ENCODE peak calls at places on chromosomes 7 and 10, in eight cellular contexts. V is activated CD8-positive, alpha-beta T cell treated with anti-CD3 and anti-CD28 coated beads for 36 hours; S is neural progenitor cell; H is GM23338; G is progenitor cell of endocrine pancreas; F is vagina; Y is AG09309; W is heart right ventricle. J is an unnamed sample.

GRCh38 chr10:118472415-118472814 is 123.0 kb downstream of the PRLHR start:
- DNase-seq in V (no peak), S (no peak), H (no peak), G (no peak), F (no peak), Y (no peak), W (no peak), J (no peak)

GRCh38 chr10:106711313-106711906 is 453.1 kb downstream of the SORCS1 start:
- DNase-seq in V (peak), S (peak), H (peak), G (no peak), F (no peak), Y (no peak), W (peak), J (no peak)

GRCh38 chr7:36405409-36405803 is 15.7 kb downstream of the ANLN start:
- DNase-seq in V (no peak), S (no peak), H (no peak), G (no peak), F (no peak), Y (no peak), W (no peak), J (no peak)

GRCh38 chr7:139078911-139079310 is 30.6 kb downstream of the ZC3HAV1 start:
- DNase-seq in V (no peak), S (no peak), H (no peak), G (no peak), F (no peak), Y (no peak), W (no peak), J (no peak)

GRCh38 chr10:100391163-100392002 is 44.4 kb downstream of the SCD start:
- DNase-seq in V (no peak), S (no peak), H (no peak), G (no peak), F (no peak), Y (no peak), W (no peak), J (no peak)

GRCh38 chr7:80182630-80183276 is 48.1 kb downstream of the GNAI1 start:
- DNase-seq in V (no peak), S (no peak), H (peak), G (no peak), F (no peak), Y (no peak), W (no peak), J (no peak)

GRCh38 chr7:45162311-45162845 is 4.8 kb downstream of the RAMP3 start:
- DNase-seq in V (no peak), S (no peak), H (no peak), G (no peak), F (no peak), Y (no peak), W (no peak), J (no peak)

GRCh38 chr10:101492205-101492604 is 95.9 kb downstream of the POLL start:
- DNase-seq in V (no peak), S (no peak), H (no peak), G (no peak), F (no peak), Y (no peak), W (no peak), J (no peak)

GRCh38 chr10:69361303-69361614 is 55.5 kb downstream of the TACR2 start:
- DNase-seq in V (no peak), S (no peak), H (no peak), G (no peak), F (no peak), Y (no peak), W (no peak), J (no peak)

GRCh38 chr10:26437637-26438461 is at the start of gene APBB1IP:
- DNase-seq in V (peak), S (peak), H (peak), G (no peak), F (no peak), Y (peak), W (peak), J (peak)

GRCh38 chr10:8159628-8160165 is 105.2 kb downstream of the GATA3 start:
- DNase-seq in V (peak), S (no peak), H (no peak), G (no peak), F (no peak), Y (no peak), W (no peak), J (no peak)

GRCh38 chr10:60170250-60170649 is 219.4 kb downstream of the ANK3 start:
- DNase-seq in V (no peak), S (no peak), H (no peak), G (no peak), F (no peak), Y (no peak), W (no peak), J (no peak)

GRCh38 chr7:39539816-39540215 is 26.4 kb upstream of the YAE1 start:
- DNase-seq in V (no peak), S (peak), H (peak), G (no peak), F (no peak), Y (no peak), W (no peak), J (no peak)

GRCh38 chr7:92698237-92698841 is 108.1 kb upstream of the FAM133B start:
- DNase-seq in V (no peak), S (peak), H (no peak), G (no peak), F (no peak), Y (peak), W (peak), J (peak)

GRCh38 chr10:27383595-27384542 is 120.2 kb upstream of the RAB18 start:
- DNase-seq in V (no peak), S (no peak), H (no peak), G (no peak), F (no peak), Y (no peak), W (no peak), J (no peak)

GRCh38 chr7:55526770-55527169 is 45.5 kb downstream of the VOPP1 start:
- DNase-seq in V (no peak), S (peak), H (peak), G (no peak), F (no peak), Y (no peak), W (no peak), J (no peak)

GRCh38 chr10:82969405-82969804 is 1094.4 kb downstream of the NRG3 start:
- DNase-seq in V (no peak), S (no peak), H (peak), G (no peak), F (no peak), Y (no peak), W (no peak), J (no peak)

GRCh38 chr7:82204694-82205093 is 238.9 kb downstream of the CACNA2D1 start:
- DNase-seq in V (no peak), S (no peak), H (no peak), G (no peak), F (no peak), Y (peak), W (peak), J (peak)

GRCh38 chr7:117582219-117582704 is 102.4 kb downstream of the CFTR start:
- DNase-seq in V (no peak), S (peak), H (peak), G (no peak), F (no peak), Y (peak), W (peak), J (peak)

GRCh38 chr7:43725251-43725650 is 4.1 kb downstream of the COA1 start:
- DNase-seq in V (no peak), S (no peak), H (no peak), G (no peak), F (no peak), Y (no peak), W (no peak), J (no peak)

GRCh38 chr10:16612148-16612742 is 90.6 kb upstream of the C1QL3 start:
- DNase-seq in V (peak), S (peak), H (peak), G (peak), F (no peak), Y (no peak), W (no peak), J (no peak)

GRCh38 chr10:129730993-129731325 is 233.1 kb downstream of the EBF3 start:
- DNase-seq in V (no peak), S (no peak), H (no peak), G (no peak), F (no peak), Y (no peak), W (no peak), J (no peak)

GRCh38 chr10:79292789-79293746 is 54.2 kb upstream of the PPIF start:
- DNase-seq in V (peak), S (peak), H (peak), G (no peak), F (no peak), Y (no peak), W (no peak), J (no peak)
- TF ChIP-seq CTCF in V (peak), S (peak), H (peak), G (peak), F (no peak), Y (peak), W (peak), J (peak)

GRCh38 chr7:29557954-29558353 is 5.7 kb upstream of the PRR15 start:
- DNase-seq in V (no peak), S (no peak), H (peak), G (no peak), F (no peak), Y (no peak), W (no peak), J (no peak)

GRCh38 chr7:29552392-29552791 is 11.2 kb upstream of the PRR15 start:
- DNase-seq in V (no peak), S (no peak), H (no peak), G (no peak), F (no peak), Y (no peak), W (no peak), J (no peak)

GRCh38 chr7:29555061-29555460 is 8.6 kb upstream of the PRR15 start:
- DNase-seq in V (no peak), S (no peak), H (no peak), G (no peak), F (no peak), Y (no peak), W (no peak), J (no peak)

GRCh38 chr7:29561271-29561670 is 2.4 kb upstream of the PRR15 start:
- DNase-seq in V (no peak), S (no peak), H (no peak), G (no peak), F (no peak), Y (no peak), W (no peak), J (no peak)

DNA sequence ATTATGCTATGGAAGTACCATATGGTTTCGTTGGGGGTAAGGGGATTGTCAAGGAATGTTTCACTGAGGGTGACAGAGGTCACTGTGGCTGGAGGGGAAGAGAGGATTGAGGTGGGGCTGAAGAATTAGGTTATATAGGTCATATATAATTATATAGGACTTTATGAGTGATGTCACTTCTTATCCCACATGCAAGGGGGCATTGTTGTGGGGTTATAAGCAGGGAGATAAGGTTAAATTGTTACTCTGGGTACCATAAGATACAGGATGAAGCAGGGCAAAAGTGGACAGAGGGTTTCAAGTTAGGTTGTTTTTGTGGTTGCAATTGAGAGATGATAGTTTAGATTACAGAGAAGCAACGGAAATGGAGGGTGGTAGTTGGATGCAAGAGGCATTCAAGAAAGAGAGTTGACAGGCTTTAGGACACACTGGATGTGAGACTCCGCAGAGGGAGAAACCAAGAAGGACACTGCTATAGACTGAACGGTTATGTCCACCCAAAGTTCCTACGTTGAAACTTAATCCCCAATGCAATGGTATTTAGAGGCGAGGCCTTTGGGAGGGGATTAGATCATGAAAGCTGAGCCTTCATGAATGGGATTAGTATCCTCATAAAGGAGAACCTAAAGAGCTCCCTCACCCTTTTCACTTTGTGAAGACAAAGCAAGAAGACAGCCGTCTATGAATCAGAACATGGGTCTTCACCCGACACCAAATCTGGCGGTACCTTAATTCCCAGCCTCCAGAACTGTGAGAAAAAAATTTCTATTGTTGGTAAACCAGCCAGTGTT is 7.0 kb upstream of the PRR15 start:
- DNase-seq in V (no peak), S (peak), H (no peak), G (no peak), F (no peak), Y (no peak), W (no peak), J (no peak)
- TF ChIP-seq CTCF in V (no peak), S (peak), H (no peak), G (no peak), F (no peak), Y (peak), W (no peak), J (no peak)

GRCh38 chr10:79982861-79983260 is 34.0 kb upstream of the SFTPD start:
- DNase-seq in V (no peak), S (no peak), H (peak), G (no peak), F (no peak), Y (no peak), W (no peak), J (no peak)

GRCh38 chr10:79982486-79982800 is 33.5 kb upstream of the SFTPD start:
- DNase-seq in V (no peak), S (no peak), H (no peak), G (no peak), F (no peak), Y (no peak), W (no peak), J (no peak)

GRCh38 chr10:79981356-79981672 is 32.4 kb upstream of the SFTPD start:
- DNase-seq in V (peak), S (no peak), H (no peak), G (no peak), F (no peak), Y (no peak), W (no peak), J (no peak)

GRCh38 chr10:79980711-79981110 is 31.8 kb upstream of the SFTPD start:
- DNase-seq in V (no peak), S (no peak), H (no peak), G (no peak), F (no peak), Y (no peak), W (no peak), J (no peak)

GRCh38 chr10:79981673-79982485 is 33.0 kb upstream of the SFTPD start:
- DNase-seq in V (peak), S (peak), H (peak), G (peak), F (no peak), Y (no peak), W (peak), J (no peak)
- TF ChIP-seq CTCF in V (no peak), S (no peak), H (no peak), G (peak), F (no peak), Y (no peak), W (no peak), J (no peak)

GRCh38 chr10:108911814-108912541 is 1011.3 kb downstream of the XPNPEP1 start:
- DNase-seq in V (no peak), S (peak), H (peak), G (peak), F (no peak), Y (no peak), W (peak), J (no peak)
- TF ChIP-seq CTCF in V (no peak), S (peak), H (peak), G (peak), F (no peak), Y (peak), W (peak), J (peak)

DNA sequence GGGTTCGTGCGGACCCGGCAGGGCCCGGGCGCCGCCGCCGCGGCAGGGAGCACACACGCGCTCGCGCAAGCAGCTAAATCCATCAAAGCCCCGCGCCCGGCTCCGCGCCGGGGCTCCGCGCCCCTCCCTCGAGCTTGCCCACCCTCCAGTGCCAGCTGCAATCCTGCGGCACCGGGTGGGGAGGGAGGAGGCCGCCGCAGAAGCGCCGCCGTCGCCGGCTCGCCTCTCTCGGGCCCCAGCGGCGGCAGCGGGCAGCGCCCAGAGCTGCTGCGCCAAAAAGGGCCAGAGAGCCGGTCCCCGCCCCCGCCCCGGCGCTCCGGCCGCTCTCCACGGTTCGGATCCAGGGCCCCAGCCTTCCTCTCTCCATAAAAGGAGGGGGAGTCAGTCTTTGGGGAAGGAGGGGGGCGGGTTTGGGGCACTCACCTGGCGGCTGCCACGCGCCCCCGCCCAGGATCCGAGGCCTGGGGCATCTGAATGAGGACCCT is 370 bp upstream of the PDGFA start:
- DNase-seq in V (peak), S (peak), H (peak), G (peak), F (no peak), Y (no peak), W (peak), J (no peak)
- TF ChIP-seq CTCF in V (peak), S (peak), H (no peak), G (peak), F (no peak), Y (no peak), W (no peak), J (no peak)

DNA sequence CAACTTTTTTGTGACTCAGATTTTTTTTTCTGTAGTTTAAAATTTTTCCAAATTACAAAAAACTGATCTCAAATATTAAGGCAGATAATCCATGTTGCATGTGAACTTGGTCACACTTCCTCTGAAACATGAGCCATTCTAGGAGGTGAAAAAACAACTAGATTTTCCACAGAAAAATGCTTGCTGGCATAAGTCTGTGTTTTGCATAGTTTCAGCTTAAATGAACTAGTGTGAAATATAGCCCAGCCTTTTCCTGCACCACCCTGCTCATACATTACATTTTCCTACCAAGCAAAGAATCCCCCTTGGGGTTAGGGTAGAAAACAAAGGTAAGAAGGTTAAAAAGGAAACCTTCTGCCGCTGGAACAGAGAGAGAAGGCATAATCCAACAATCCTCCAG is 48.2 kb downstream of the SLC25A13 start:
- DNase-seq in V (no peak), S (no peak), H (no peak), G (no peak), F (no peak), Y (no peak), W (no peak), J (no peak)
- TF ChIP-seq CTCF in V (no peak), S (no peak), H (no peak), G (no peak), F (no peak), Y (no peak), W (no peak), J (no peak)

GRCh38 chr7:27164381-27165088 is 802 bp downstream of the HOXA9 start:
- DNase-seq in V (no peak), S (peak), H (peak), G (no peak), F (no peak), Y (no peak), W (no peak), J (no peak)
- TF ChIP-seq CTCF in V (no peak), S (peak), H (peak), G (peak), F (no peak), Y (peak), W (no peak), J (no peak)

GRCh38 chr7:78213402-78213801 is 414.8 kb downstream of the PHTF2 start:
- DNase-seq in V (no peak), S (no peak), H (no peak), G (no peak), F (no peak), Y (no peak), W (no peak), J (no peak)
- TF ChIP-seq CTCF in V (no peak), S (no peak), H (no peak), G (no peak), F (no peak), Y (no peak), W (no peak), J (no peak)

J was measured in AG09319.